ENCODE peak calls at places on chromosomes 7 and 10, in five cellular contexts. X, S, Q, D and O are unnamed samples.

GRCh38 chr10:64507869-64508609 is 986.8 kb downstream of the REEP3 start:
- DNase-seq in X (no peak), Q (no peak), S (no peak), D (no peak), O (no peak)

GRCh38 chr10:62199584-62199983 is 69.1 kb downstream of the RTKN2 start:
- DNase-seq in S (no peak), Q (no peak), X (no peak), D (no peak), O (no peak)

GRCh38 chr7:19772858-19773337 is 519 bp downstream of the TMEM196 start:
- DNase-seq in Q (no peak), X (no peak), S (peak), D (no peak), O (no peak)

GRCh38 chr10:98340261-98340675 is 72.3 kb upstream of the LOXL4 start:
- DNase-seq in X (no peak), Q (no peak), S (no peak), D (no peak), O (no peak)

GRCh38 chr7:42964849-42965805 is 33.0 kb downstream of the MRPL32 start:
- DNase-seq in Q (no peak), S (no peak), D (no peak), X (no peak), O (no peak)

GRCh38 chr7:157896774-157897555 is 560.2 kb downstream of the DNAJB6 start:
- DNase-seq in S (no peak), D (no peak), X (no peak), Q (no peak), O (no peak)

GRCh38 chr7:37698271-37698670 is 14.7 kb downstream of the GPR141 start:
- DNase-seq in D (no peak), Q (no peak), X (no peak), S (no peak), O (no peak)

GRCh38 chr7:143269254-143269653 is 6.0 kb downstream of the GSTK1 start:
- DNase-seq in X (no peak), Q (no peak), D (no peak), S (no peak), O (peak)

GRCh38 chr10:119120875-119121274 is 17.0 kb downstream of the DENND10 start:
- DNase-seq in X (no peak), Q (no peak), D (no peak), S (no peak), O (no peak)

GRCh38 chr10:118543714-118544400 is 51.6 kb downstream of the PRLHR start:
- DNase-seq in S (peak), X (peak), Q (peak), D (no peak), O (peak)

GRCh38 chr10:42972946-42973345 is 103.9 kb upstream of the RET start:
- DNase-seq in D (no peak), S (no peak), Q (no peak), X (no peak), O (no peak)

GRCh38 chr7:129536323-129536722 is 34.0 kb downstream of the SMKR1 start:
- DNase-seq in Q (no peak), D (no peak), X (no peak), S (no peak), O (no peak)

GRCh38 chr10:58373446-58373834 is 11.8 kb upstream of the TFAM start:
- DNase-seq in X (no peak), D (no peak), S (no peak), Q (no peak), O (no peak)

GRCh38 chr7:73906874-73907273 is 45.9 kb downstream of the TMEM270 start:
- DNase-seq in S (no peak), Q (peak), X (no peak), D (no peak), O (no peak)

GRCh38 chr10:126126023-126126422 is 229.7 kb downstream of the FANK1 start:
- DNase-seq in D (no peak), X (no peak), S (no peak), Q (no peak), O (no peak)

GRCh38 chr10:121497513-121497912 is 100.7 kb downstream of the FGFR2 start:
- DNase-seq in S (no peak), Q (no peak), X (no peak), D (no peak), O (no peak)

GRCh38 chr7:156465186-156465585 is 175.4 kb upstream of the RNF32 start:
- DNase-seq in Q (no peak), S (no peak), D (no peak), X (no peak), O (no peak)

GRCh38 chr7:120949393-120949799 is 1.2 kb upstream of the ING3 start:
- DNase-seq in S (no peak), X (no peak), D (no peak), Q (no peak), O (no peak)

GRCh38 chr7:70520604-70521003 is 611.3 kb upstream of the GALNT17 start:
- DNase-seq in X (no peak), Q (no peak), S (no peak), D (no peak), O (no peak)

GRCh38 chr10:22742678-22743077 is 28.3 kb upstream of the PIP4K2A start:
- DNase-seq in D (no peak), S (no peak), X (no peak), Q (no peak), O (no peak)

GRCh38 chr10:59082249-59082648 is 94.2 kb upstream of the PHYHIPL start:
- DNase-seq in S (no peak), X (no peak), Q (no peak), D (no peak), O (no peak)

GRCh38 chr7:26705567-26705966 is 158.8 kb downstream of the SKAP2 start:
- DNase-seq in S (peak), D (no peak), X (no peak), Q (no peak), O (no peak)

GRCh38 chr7:29140873-29141468 is 5.4 kb downstream of the CPVL start:
- DNase-seq in X (no peak), Q (no peak), S (peak), D (no peak), O (no peak)

GRCh38 chr7:22576941-22577927 is 77.2 kb upstream of the STEAP1B start:
- DNase-seq in D (no peak), S (peak), Q (no peak), X (no peak), O (peak)

GRCh38 chr10:69179089-69179742 is 818 bp upstream of the SUPV3L1 start:
- DNase-seq in S (peak), D (no peak), X (no peak), Q (no peak), O (no peak)